ENCODE peak calls at places on chromosome 1, in ten cellular contexts. S, E, Y, L, W, M, J, N, P and C are unnamed samples. For H3K4me1 and H3K27me3, the result is how much of the 10 kb centered on the place peaks cover.

GRCh38 chr1:60583696-60584095 is 498.7 kb upstream of the NFIA start:
- DNase-seq in S (peak), E (no peak), Y (no peak), L (no peak), W (no peak), M (no peak), J (no peak), N (peak), P (no peak), C (no peak)

GRCh38 chr1:24955161-24955560 is 25.1 kb upstream of the RUNX3 start:
- DNase-seq in S (no peak), E (peak), Y (no peak), L (no peak), W (peak), M (no peak), J (no peak), N (peak), P (no peak), C (no peak)

GRCh38 chr1:147493349-147493748 is 48.0 kb upstream of the BCL9 start:
- DNase-seq in S (no peak), E (no peak), Y (no peak), L (no peak), W (no peak), M (no peak), J (no peak), N (no peak), P (no peak), C (no peak)

GRCh38 chr1:4062992-4063391 is 162.9 kb upstream of the C1orf174 start:
- DNase-seq in S (no peak), E (no peak), Y (no peak), L (no peak), W (no peak), M (no peak), J (no peak), N (no peak), P (no peak), C (no peak)

GRCh38 chr1:234497589-234497988 is 18.6 kb upstream of the TARBP1 start:
- DNase-seq in S (no peak), E (no peak), Y (no peak), L (no peak), W (no peak), M (no peak), J (no peak), N (no peak), P (no peak), C (no peak)

GRCh38 chr1:114015075-114015474 is 35.8 kb downstream of the OLFML3 start:
- DNase-seq in S (no peak), E (no peak), Y (no peak), L (no peak), W (peak), M (no peak), J (no peak), N (no peak), P (no peak), C (no peak)

GRCh38 chr1:111769517-111770146 is 13.9 kb downstream of the DDX20 start:
- DNase-seq in S (peak), E (peak), Y (no peak), L (no peak), W (peak), M (peak), J (no peak), N (peak), P (no peak), C (peak)

GRCh38 chr1:54774820-54775498 is 10.6 kb upstream of the PARS2 start:
- DNase-seq in S (peak), E (no peak), Y (no peak), L (no peak), W (peak), M (peak), J (no peak), N (no peak), P (no peak), C (peak)

GRCh38 chr1:192610114-192610958 is 25.6 kb upstream of the RGS13 start:
- DNase-seq in S (peak), E (no peak), Y (no peak), L (no peak), W (peak), M (peak), J (no peak), N (no peak), P (no peak), C (no peak)

GRCh38 chr1:92858564-92859399 is 26.9 kb downstream of the RPL5 start:
- DNase-seq in S (peak), E (peak), Y (no peak), L (no peak), W (peak), M (peak), J (no peak), N (no peak), P (no peak), C (peak)

GRCh38 chr1:220370041-220370700 is 97.9 kb upstream of the RAB3GAP2 start:
- DNase-seq in S (no peak), E (no peak), Y (no peak), L (no peak), W (peak), M (no peak), J (peak), N (peak), P (no peak), C (no peak)

GRCh38 chr1:206933333-206933945 is 11.7 kb upstream of the FCMR start:
- DNase-seq in S (peak), E (peak), Y (no peak), L (no peak), W (no peak), M (peak), J (peak), N (no peak), P (peak), C (peak)

GRCh38 chr1:222167111-222167510 is 380.8 kb downstream of the HHIPL2 start:
- DNase-seq in S (peak), E (no peak), Y (peak), L (no peak), W (peak), M (no peak), J (no peak), N (peak), P (no peak), C (peak)

GRCh38 chr1:188433428-188433827 is 1604.7 kb downstream of the PLA2G4A start:
- DNase-seq in S (no peak), E (no peak), Y (no peak), L (no peak), W (peak), M (no peak), J (no peak), N (no peak), P (no peak), C (no peak)

GRCh38 chr1:51520700-51521248 is 1.7 kb upstream of the EPS15 start:
- DNase-seq in S (no peak), E (no peak), Y (no peak), L (no peak), W (no peak), M (peak), J (no peak), N (peak), P (no peak), C (no peak)

GRCh38 chr1:44820328-44820944 is 12.1 kb downstream of the BTBD19 start:
- DNase-seq in S (no peak), E (no peak), Y (no peak), L (no peak), W (no peak), M (no peak), J (no peak), N (peak), P (peak), C (no peak)

GRCh38 chr1:177286396-177286795 is 115.6 kb downstream of the BRINP2 start:
- DNase-seq in S (no peak), E (no peak), Y (no peak), L (no peak), W (peak), M (no peak), J (no peak), N (peak), P (no peak), C (no peak)

GRCh38 chr1:60994369-60994768 is 88.0 kb upstream of the NFIA start:
- DNase-seq in S (no peak), E (no peak), Y (no peak), L (no peak), W (no peak), M (no peak), J (no peak), N (no peak), P (no peak), C (no peak)

GRCh38 chr1:53545663-53546408 is 86.6 kb downstream of the DMRTB1 start:
- DNase-seq in S (no peak), E (no peak), Y (peak), L (no peak), W (no peak), M (no peak), J (peak), N (peak), P (peak), C (no peak)

GRCh38 chr1:107669996-107670395 is 295.0 kb downstream of the VAV3 start:
- DNase-seq in S (no peak), E (no peak), Y (peak), L (peak), W (peak), M (peak), J (no peak), N (no peak), P (peak), C (no peak)

GRCh38 chr1:162993866-162994265 is 75.3 kb upstream of the RGS4 start:
- DNase-seq in S (no peak), E (no peak), Y (no peak), L (no peak), W (no peak), M (no peak), J (no peak), N (no peak), P (no peak), C (no peak)

GRCh38 chr1:34199927-34200326 is 23.2 kb downstream of the C1orf94 start:
- DNase-seq in S (no peak), E (no peak), Y (no peak), L (no peak), W (peak), M (no peak), J (no peak), N (no peak), P (no peak), C (no peak)

GRCh38 chr1:18946550-18947381 is 9.7 kb downstream of the IFFO2 start:
- DNase-seq in S (no peak), E (no peak), Y (no peak), L (no peak), W (no peak), M (no peak), J (no peak), N (peak), P (no peak), C (no peak)

DNA sequence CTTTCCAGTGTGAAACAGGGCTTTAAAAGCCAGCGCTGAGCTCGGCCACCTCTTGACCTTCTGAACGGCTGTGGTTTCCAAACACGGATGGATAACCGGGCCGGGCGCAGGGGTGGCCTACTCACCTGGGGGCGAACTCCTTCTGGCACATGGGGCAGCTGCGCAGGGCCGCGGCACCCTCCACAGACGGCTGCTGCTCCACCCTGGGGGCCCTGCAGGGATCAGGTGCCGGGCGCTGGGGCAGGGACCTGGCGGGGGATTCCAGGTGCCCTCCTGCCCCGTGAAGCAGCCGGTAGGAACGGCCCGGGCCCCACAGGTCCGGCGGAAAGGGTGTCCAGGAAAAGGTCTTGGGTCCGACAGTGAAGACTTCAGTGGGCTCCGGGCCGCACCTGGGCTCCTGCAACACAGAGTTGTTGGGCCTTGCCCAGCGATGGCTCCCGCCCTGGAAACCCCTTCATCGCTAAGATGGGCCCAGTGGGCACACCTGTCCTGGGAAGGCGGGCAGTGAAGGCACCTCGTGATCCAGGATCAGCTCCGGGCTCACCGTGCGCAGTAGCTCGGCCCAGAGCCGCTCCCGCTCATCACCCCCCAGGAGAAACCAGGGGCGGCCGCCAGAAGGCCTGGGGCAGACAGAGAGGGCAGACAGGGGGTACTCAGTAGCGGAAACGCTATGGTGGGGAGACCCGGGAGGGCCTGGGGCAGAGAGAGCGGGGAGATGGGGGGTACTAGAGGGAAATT is 889 bp downstream of the FAAP20 start:
- DNase-seq in S (peak), E (no peak), Y (no peak), L (no peak), W (no peak), M (no peak), J (no peak), N (peak), P (no peak), C (no peak)
- H3K4me1 ChIP-seq in S (under half), E (under half), Y (half or more), L (under half), W (under half), M (under half), J (under half), N (under half), P (under half), C (under half)

DNA sequence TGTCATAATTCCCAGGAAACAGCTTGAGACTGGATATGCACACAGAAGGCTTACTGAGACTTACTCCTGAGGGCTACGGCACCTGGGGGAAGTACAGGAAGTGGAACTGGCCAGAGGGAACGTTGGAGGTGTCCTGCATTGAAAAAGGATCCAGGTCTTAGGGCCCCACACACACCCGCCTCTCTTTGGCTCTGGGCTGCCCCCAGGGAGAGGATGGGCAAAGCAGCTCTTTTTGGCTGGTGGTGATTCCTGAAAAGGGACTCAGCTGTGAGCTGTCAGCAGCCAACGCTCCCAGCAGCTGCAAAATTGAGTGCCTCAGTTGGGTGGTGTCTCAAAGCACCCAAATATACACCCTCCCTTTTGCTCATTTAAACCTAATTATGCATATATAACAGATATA is 213.2 kb downstream of the TNR start:
- DNase-seq in S (no peak), E (no peak), Y (no peak), L (peak), W (no peak), M (no peak), J (no peak), N (no peak), P (no peak), C (no peak)
- H3K27me3 ChIP-seq in S (under half), E (under half), Y (under half), L (under half), W (under half), M (under half), J (under half), N (under half), P (under half), C (under half)

GRCh38 chr1:21938791-21939538 is 1.9 kb upstream of the HSPG2 start:
- DNase-seq in S (no peak), E (no peak), Y (no peak), L (peak), W (peak), M (peak), J (no peak), N (no peak), P (peak), C (no peak)

GRCh38 chr1:21936366-21937031 is 611 bp downstream of the HSPG2 start:
- DNase-seq in S (no peak), E (no peak), Y (no peak), L (no peak), W (no peak), M (no peak), J (peak), N (no peak), P (peak), C (peak)

GRCh38 chr1:21937034-21937371 is at the start of gene HSPG2:
- DNase-seq in S (no peak), E (no peak), Y (no peak), L (no peak), W (no peak), M (no peak), J (no peak), N (no peak), P (no peak), C (no peak)

GRCh38 chr1:21935891-21936365 is 1.2 kb downstream of the HSPG2 start:
- DNase-seq in S (peak), E (no peak), Y (no peak), L (no peak), W (no peak), M (peak), J (no peak), N (peak), P (peak), C (peak)

GRCh38 chr1:21937372-21938121 is 437 bp upstream of the HSPG2 start:
- DNase-seq in S (peak), E (peak), Y (peak), L (peak), W (peak), M (peak), J (peak), N (peak), P (peak), C (peak)
- H3K4me3 ChIP-seq in S (peak), E (peak), Y (peak), L (peak), W (peak), M (no peak), J (peak), N (peak), P (peak), C (peak)

GRCh38 chr1:23594927-23595353 is 35.6 kb upstream of the ID3 start:
- DNase-seq in S (no peak), E (no peak), Y (no peak), L (no peak), W (no peak), M (no peak), J (no peak), N (no peak), P (no peak), C (no peak)
- H3K4me1 ChIP-seq in S (half or more), E (half or more), Y (under half), L (under half), W (under half), M (under half), J (under half), N (under half), P (under half), C (under half)

GRCh38 chr1:167635233-167635648 is 5.2 kb downstream of the RCSD1 start:
- DNase-seq in S (peak), E (no peak), Y (peak), L (peak), W (peak), M (no peak), J (peak), N (no peak), P (no peak), C (no peak)

GRCh38 chr1:167631987-167632680 is 2.1 kb downstream of the RCSD1 start:
- DNase-seq in S (no peak), E (peak), Y (no peak), L (no peak), W (no peak), M (no peak), J (no peak), N (no peak), P (no peak), C (no peak)

GRCh38 chr1:167633258-167633944 is 3.4 kb downstream of the RCSD1 start:
- DNase-seq in S (no peak), E (no peak), Y (no peak), L (no peak), W (no peak), M (no peak), J (no peak), N (no peak), P (no peak), C (no peak)

GRCh38 chr1:167635941-167636340 is 5.9 kb downstream of the RCSD1 start:
- DNase-seq in S (no peak), E (no peak), Y (no peak), L (no peak), W (no peak), M (no peak), J (no peak), N (no peak), P (no peak), C (no peak)

DNA sequence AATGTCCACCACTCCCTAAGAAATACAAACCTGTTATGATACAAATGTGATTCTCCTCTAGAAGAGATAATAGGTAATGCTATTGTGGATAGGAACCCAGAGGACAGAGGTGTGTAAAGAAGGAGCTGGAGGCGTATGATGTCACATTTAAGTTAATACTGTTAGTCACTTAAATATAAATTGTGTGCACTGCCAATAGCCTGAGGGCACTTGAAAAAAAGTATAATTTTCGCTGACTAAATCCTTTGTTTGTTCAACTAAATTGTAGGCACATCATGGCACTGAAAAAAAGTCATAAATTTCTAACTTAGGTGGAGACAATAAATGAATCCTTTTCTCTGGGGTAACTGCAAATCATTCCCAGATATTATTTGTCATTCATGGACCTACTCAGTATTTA is 4.4 kb downstream of the RCSD1 start:
- DNase-seq in S (no peak), E (no peak), Y (no peak), L (no peak), W (no peak), M (no peak), J (no peak), N (no peak), P (no peak), C (no peak)
- H3K27me3 ChIP-seq in S (under half), E (under half), Y (under half), L (under half), W (under half), M (under half), J (under half), N (under half), P (under half), C (under half)

DNA sequence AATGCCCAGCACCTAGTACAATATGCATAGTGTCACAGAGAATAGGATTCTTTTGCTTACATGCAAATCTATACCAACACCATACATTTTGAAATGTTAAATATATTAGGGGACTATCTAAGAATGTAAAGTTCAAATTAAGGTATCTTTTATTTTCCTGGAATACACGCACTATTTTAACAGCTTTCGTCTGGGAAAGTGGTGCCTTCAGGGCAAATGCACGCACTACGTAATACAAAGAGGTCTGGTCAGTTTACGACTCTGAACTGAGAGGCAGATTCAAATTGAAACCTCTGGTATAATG is 931 bp downstream of the FUBP1 start:
- DNase-seq in S (no peak), E (no peak), Y (no peak), L (no peak), W (no peak), M (no peak), J (no peak), N (no peak), P (no peak), C (no peak)
- H3K4me3 ChIP-seq in S (peak), E (peak), Y (peak), L (peak), W (peak), M (peak), J (peak), N (peak), P (peak), C (peak)

GRCh38 chr1:1433804-1434130 is 1.7 kb upstream of the VWA1 start:
- DNase-seq in S (no peak), E (no peak), Y (no peak), L (peak), W (peak), M (peak), J (no peak), N (peak), P (no peak), C (no peak)
- H3K4me1 ChIP-seq in S (under half), E (under half), Y (half or more), L (under half), W (under half), M (under half), J (under half), N (under half), P (under half), C (under half)

DNA sequence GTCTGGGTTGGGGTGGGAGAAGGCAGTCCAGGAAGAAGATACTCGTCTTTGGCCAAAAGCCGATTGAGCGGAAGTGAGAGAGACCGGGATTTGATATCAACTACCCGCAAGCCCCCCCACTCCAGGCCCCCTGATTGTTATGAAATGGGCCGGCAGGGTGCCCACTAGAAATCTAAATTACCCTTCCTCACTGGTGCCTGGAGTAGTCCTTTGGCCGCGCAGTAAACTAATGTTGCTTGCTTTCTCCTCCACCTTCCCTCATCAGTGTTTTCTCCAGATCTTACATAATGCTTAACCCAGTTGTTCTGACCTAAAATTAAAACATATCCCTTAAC is 119.2 kb upstream of the BARHL2 start:
- DNase-seq in S (no peak), E (no peak), Y (no peak), L (no peak), W (no peak), M (no peak), J (no peak), N (no peak), P (no peak), C (no peak)
- H3K27me3 ChIP-seq in S (half or more), E (half or more), Y (half or more), L (under half), W (under half), M (half or more), J (under half), N (under half), P (under half), C (under half)

GRCh38 chr1:116737855-116738318 is 16.3 kb upstream of the CD2 start:
- DNase-seq in S (no peak), E (no peak), Y (no peak), L (no peak), W (no peak), M (no peak), J (no peak), N (no peak), P (no peak), C (no peak)
- H3K4me3 ChIP-seq in S (no peak), E (peak), Y (no peak), L (no peak), W (no peak), M (no peak), J (no peak), N (no peak), P (no peak), C (no peak)

GRCh38 chr1:22451702-22452400 is at the start of gene ZBTB40:
- DNase-seq in S (peak), E (peak), Y (peak), L (peak), W (peak), M (peak), J (peak), N (peak), P (peak), C (peak)
- H3K4me1 ChIP-seq in S (under half), E (under half), Y (half or more), L (under half), W (under half), M (under half), J (under half), N (under half), P (under half), C (under half)